ENCODE peak calls at places on chromosome 14, in six cellular contexts. G, V, F, H, O and X are unnamed samples. For H3K4me1, the result is how much of the 10 kb centered on the place peaks cover.

GRCh38 chr14:36254020-36254614 is 66.3 kb downstream of the MBIP start:
- DNase-seq in H (peak), F (no peak), G (no peak), V (no peak), O (no peak), X (peak)

GRCh38 chr14:65824285-65824977 is 411.9 kb downstream of the FUT8 start:
- DNase-seq in F (no peak), O (peak), H (peak), V (peak), G (peak), X (peak)

GRCh38 chr14:104682107-104682593 is 7.3 kb upstream of the INF2 start:
- DNase-seq in F (peak), V (no peak), G (no peak), H (peak), O (no peak), X (peak)

GRCh38 chr14:64704743-64705405 is 650 bp downstream of the PLEKHG3 start:
- DNase-seq in H (no peak), O (peak), G (no peak), F (peak), V (no peak), X (no peak)

GRCh38 chr14:105162374-105162979 is 6.1 kb downstream of the JAG2 start:
- DNase-seq in O (no peak), H (peak), F (no peak), G (no peak), V (no peak), X (no peak)

GRCh38 chr14:105173901-105174894 is 5.6 kb upstream of the JAG2 start:
- DNase-seq in F (no peak), O (no peak), V (no peak), G (no peak), H (no peak), X (no peak)

GRCh38 chr14:104317975-104318557 is 179.7 kb downstream of the KIF26A start:
- DNase-seq in O (peak), F (no peak), H (no peak), G (no peak), V (no peak), X (no peak)

GRCh38 chr14:22822619-22823551 is 6.8 kb upstream of the MRPL52 start:
- DNase-seq in H (peak), V (peak), O (peak), F (peak), G (no peak), X (peak)

GRCh38 chr14:76836029-76836630 is 9.9 kb downstream of the LRRC74A start:
- DNase-seq in H (no peak), G (no peak), V (no peak), F (peak), O (no peak), X (no peak)

GRCh38 chr14:45089813-45090212 is 5.9 kb downstream of the PRPF39 start:
- DNase-seq in H (peak), V (no peak), G (no peak), O (no peak), F (no peak), X (peak)

GRCh38 chr14:61950340-61950739 is 188.1 kb downstream of the SNAPC1 start:
- DNase-seq in O (no peak), H (no peak), V (no peak), F (no peak), G (no peak), X (no peak)

GRCh38 chr14:89648510-89648909 is 231.5 kb upstream of the FOXN3 start:
- DNase-seq in H (peak), V (no peak), G (no peak), O (no peak), F (no peak), X (no peak)

GRCh38 chr14:60655114-60655897 is 6.0 kb upstream of the SIX1 start:
- DNase-seq in H (no peak), V (no peak), G (no peak), F (no peak), O (no peak), X (no peak)

GRCh38 chr14:42192659-42193425 is 586.2 kb downstream of the LRFN5 start:
- DNase-seq in F (no peak), G (no peak), O (no peak), V (peak), H (peak), X (peak)

GRCh38 chr14:69366761-69367160 is 31.3 kb downstream of the ERH start:
- DNase-seq in H (no peak), F (no peak), G (no peak), V (no peak), O (no peak), X (no peak)

GRCh38 chr14:99809376-99809775 is 16.2 kb downstream of the EML1 start:
- DNase-seq in O (peak), V (no peak), H (no peak), G (no peak), F (peak), X (no peak)

GRCh38 chr14:96245710-96246534 is 10.1 kb upstream of the BDKRB1 start:
- DNase-seq in V (no peak), O (no peak), F (no peak), H (no peak), G (no peak), X (no peak)

GRCh38 chr14:102986810-102987579 is 64.5 kb downstream of the AMN start:
- DNase-seq in F (no peak), O (no peak), G (no peak), V (no peak), H (peak), X (peak)

GRCh38 chr14:104722938-104723650 is 935 bp upstream of the ADSS1 start:
- DNase-seq in V (no peak), G (no peak), H (no peak), F (no peak), O (peak), X (no peak)

GRCh38 chr14:48771717-48772116 is 814.5 kb downstream of the RPS29 start:
- DNase-seq in H (no peak), V (no peak), O (no peak), F (no peak), G (no peak), X (no peak)

GRCh38 chr14:94407906-94408305 is 19.5 kb upstream of the SERPINA1 start:
- DNase-seq in V (no peak), O (no peak), H (no peak), G (no peak), F (no peak), X (no peak)

GRCh38 chr14:87998414-87998813 is 5.4 kb upstream of the GALC start:
- DNase-seq in O (no peak), F (no peak), V (no peak), H (no peak), G (no peak), X (no peak)

GRCh38 chr14:99234982-99235491 is 37.0 kb downstream of the BCL11B start:
- DNase-seq in H (no peak), O (no peak), F (no peak), G (no peak), V (peak), X (no peak)

GRCh38 chr14:105495990-105496830 is 5.2 kb downstream of the TEDC1 start:
- DNase-seq in V (no peak), G (no peak), H (no peak), O (no peak), F (no peak), X (no peak)

GRCh38 chr14:100906420-100906819 is 2.9 kb upstream of the RTL1 start:
- DNase-seq in H (no peak), G (no peak), F (peak), V (no peak), O (no peak), X (no peak)
- TF ChIP-seq CTCF in H (peak), G (peak), F (no peak), V (peak), O (no peak), X (peak)

DNA sequence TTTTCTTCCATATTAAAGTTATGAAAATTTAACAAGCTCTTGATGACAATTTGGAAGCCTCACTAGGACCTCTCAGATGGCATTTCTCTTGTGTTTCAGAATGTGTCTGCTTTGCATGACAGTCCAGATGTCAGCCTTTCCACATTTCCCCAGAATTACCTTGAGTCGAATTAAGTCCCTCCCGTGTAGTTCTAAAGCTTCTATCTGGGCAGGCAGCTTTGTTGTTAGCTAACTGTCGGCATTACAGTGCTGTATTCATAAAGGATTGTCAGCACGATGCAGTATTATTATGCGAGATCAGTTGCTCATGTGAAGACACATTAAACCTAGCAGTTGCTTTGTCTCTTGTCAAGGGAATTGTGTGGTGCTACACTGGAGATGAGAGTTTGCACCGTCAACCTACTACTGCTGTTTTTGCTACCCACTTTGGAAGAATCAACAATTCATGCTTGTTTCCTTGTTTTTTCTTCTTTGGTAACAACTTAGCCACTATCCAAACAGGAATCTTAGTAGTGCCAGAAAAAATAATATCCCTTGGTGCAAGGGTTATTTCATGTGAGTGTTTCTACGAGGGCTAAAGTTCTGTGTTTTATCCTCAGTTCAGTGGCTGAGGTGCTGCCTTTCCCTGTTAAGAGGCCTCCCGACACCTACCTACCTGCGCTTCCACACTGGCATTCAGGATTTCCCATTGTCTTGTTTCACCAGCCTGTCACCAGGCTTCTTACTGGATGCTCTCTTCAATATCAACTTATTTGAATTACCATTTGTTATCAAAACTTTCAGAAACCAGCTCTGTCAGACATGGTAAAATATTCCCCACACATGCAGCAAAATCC is 298.0 kb upstream of the G2E3 start:
- DNase-seq in F (no peak), O (no peak), G (no peak), H (no peak), V (no peak), X (no peak)
- H3K4me1 ChIP-seq in F (under half), O (under half), G (under half), H (under half), V (under half), X (under half)

DNA sequence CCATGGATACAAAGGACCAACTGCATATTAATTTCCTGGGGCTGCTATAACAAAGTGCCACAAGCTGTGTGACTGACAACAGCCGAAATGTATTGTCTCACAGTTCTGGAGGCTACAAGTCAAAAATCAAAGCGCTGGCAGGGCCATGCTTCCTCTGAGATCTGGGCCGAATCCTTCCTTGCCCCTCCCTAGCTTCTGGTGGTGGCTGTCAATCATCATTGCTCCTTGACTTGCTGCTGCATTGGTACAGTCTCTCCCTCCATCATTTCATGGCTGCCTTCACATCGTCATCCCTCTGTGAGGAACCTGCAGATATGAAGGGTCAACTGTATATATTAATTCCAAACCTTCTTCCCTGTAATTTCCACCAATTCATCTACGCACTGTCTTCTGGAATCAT is 118.3 kb downstream of the EXOC5 start:
- DNase-seq in F (no peak), G (no peak), V (no peak), H (no peak), O (no peak), X (no peak)
- H3K27ac ChIP-seq in F (no peak), G (no peak), V (no peak), H (no peak), O (no peak), X (no peak)

GRCh38 chr14:59510001-59510400 is 25.7 kb downstream of the JKAMP start:
- DNase-seq in V (no peak), H (no peak), F (no peak), O (no peak), G (no peak), X (no peak)

GRCh38 chr14:59509101-59509500 is 24.8 kb downstream of the JKAMP start:
- DNase-seq in H (no peak), F (no peak), O (no peak), G (no peak), V (no peak), X (no peak)

GRCh38 chr14:59507752-59508103 is 23.4 kb downstream of the JKAMP start:
- DNase-seq in H (peak), G (no peak), F (no peak), O (no peak), V (no peak), X (no peak)

GRCh38 chr14:59510957-59511356 is 26.6 kb downstream of the JKAMP start:
- DNase-seq in G (no peak), O (no peak), V (no peak), F (no peak), H (no peak), X (no peak)

DNA sequence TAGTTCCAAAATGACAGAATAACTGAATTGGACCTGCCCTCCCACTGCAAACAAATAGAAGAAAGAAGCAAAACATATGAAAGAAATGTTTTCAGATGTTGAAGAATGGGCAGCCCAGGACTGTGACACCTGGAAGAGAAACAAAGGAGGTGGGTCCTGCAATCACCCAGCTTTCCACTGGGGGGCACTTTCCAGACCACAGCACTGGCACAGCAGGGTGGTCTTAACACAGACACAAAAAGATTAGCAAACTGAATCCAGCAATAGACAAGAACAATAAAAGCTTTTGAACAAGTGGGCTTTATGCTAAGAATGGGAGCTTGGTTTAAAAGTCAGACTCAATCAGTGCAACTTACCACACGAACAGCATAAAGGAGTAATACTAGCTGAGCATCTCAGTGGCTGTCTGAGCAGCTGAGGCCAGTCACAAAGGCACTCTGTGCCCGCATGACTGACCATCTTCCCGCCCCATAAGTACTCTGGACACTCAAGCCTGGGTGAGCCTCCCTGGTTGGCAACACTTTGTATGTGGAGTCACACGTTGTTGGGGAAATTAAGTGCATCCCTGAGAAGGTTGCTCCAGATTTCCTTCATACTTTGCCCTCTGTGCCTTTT is 27.7 kb downstream of the JKAMP start:
- DNase-seq in V (no peak), O (no peak), H (peak), F (no peak), G (no peak), X (no peak)
- TF ChIP-seq CTCF in V (peak), O (peak), H (peak), F (no peak), G (peak), X (peak)

DNA sequence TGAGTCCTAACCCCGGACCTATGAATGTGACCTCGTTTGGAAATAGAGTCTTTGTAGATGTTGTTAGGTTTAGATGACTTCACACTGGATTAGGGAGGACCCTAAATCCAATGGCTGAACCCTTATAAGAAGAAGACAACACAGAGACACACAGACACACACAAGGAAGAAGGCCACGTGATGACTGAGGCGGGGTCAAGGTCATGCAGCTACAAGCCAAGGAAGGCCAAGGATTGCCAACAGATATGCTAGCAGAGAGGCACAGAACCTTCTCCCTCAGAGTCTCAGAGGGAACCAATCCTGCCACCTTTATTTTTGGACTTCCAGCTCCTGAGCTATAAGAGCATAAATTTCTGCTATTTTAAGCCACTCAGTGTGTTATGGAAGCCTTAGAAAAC is 31.8 kb downstream of the LTBP2 start:
- DNase-seq in O (no peak), G (no peak), V (no peak), H (no peak), F (no peak), X (no peak)
- H3K4me1 ChIP-seq in O (under half), G (under half), V (under half), H (under half), F (under half), X (under half)

GRCh38 chr14:70909788-70910614 is 2.7 kb downstream of the PCNX1 start:
- DNase-seq in V (no peak), G (no peak), F (no peak), O (no peak), H (peak), X (no peak)
- H3K27ac ChIP-seq in V (no peak), G (peak), F (no peak), O (no peak), H (no peak), X (peak)

GRCh38 chr14:74501135-74501614 is 7.6 kb downstream of the ISCA2 start:
- DNase-seq in F (peak), G (no peak), V (no peak), H (peak), O (peak), X (no peak)

GRCh38 chr14:74503256-74503972 is 9.8 kb downstream of the ISCA2 start:
- DNase-seq in G (no peak), O (no peak), H (no peak), F (no peak), V (no peak), X (no peak)

GRCh38 chr14:74503973-74504335 is 10.4 kb downstream of the ISCA2 start:
- DNase-seq in O (no peak), G (no peak), H (no peak), V (no peak), F (no peak), X (no peak)

GRCh38 chr14:74501691-74502090 is 8.1 kb downstream of the ISCA2 start:
- DNase-seq in O (no peak), V (no peak), G (no peak), F (no peak), H (no peak), X (no peak)

DNA sequence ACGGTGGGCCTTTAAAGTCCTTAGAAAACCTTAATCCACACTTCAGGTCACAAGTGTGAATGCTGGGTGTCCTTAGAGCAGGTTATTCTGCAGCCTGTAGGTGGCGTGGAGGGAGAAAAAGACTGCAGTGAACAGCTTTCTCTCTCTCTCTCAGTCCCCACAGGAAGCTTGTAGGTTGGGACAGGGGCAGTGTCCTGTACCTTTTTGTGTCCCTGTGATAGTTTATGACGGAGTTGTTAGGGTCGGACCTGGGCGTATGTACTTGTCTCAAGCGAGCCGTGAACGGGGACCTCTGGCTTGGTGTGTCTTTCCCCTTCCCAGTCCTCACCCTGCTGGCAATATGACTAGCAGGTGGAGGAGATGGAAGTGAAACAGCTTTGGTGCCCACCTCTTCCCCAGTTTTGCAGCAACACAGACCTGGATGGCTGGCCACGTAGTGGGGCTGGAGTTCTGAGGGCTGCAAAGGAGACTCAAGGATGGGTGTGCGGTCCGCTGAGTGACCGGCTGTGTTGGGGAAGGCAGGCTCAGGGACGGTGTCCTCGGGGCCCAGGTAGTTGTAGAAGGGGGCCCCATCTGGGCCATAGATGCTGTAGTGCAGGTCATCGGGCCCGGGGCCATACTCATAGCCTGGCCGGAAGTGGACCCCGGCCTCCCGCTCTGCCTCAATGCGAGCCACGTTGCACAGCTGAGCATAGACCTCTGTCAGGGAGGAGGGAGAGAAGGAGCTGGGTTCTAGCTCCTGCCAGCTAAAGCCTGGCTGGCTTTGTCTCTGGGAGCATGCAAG is 8.9 kb downstream of the ISCA2 start:
- DNase-seq in V (no peak), O (no peak), H (peak), F (no peak), G (no peak), X (no peak)
- TF ChIP-seq CTCF in V (peak), O (peak), H (peak), F (peak), G (peak), X (peak)

GRCh38 chr14:32597771-32598170 is 268.7 kb downstream of the AKAP6 start:
- DNase-seq in V (no peak), O (no peak), H (no peak), F (no peak), G (no peak), X (no peak)

GRCh38 chr14:32595496-32595895 is 266.4 kb downstream of the AKAP6 start:
- DNase-seq in G (no peak), V (no peak), H (no peak), F (no peak), O (no peak), X (no peak)

GRCh38 chr14:32593290-32593942 is 264.3 kb downstream of the AKAP6 start:
- DNase-seq in V (no peak), H (peak), G (no peak), F (no peak), O (no peak), X (peak)

GRCh38 chr14:32594766-32595165 is 265.7 kb downstream of the AKAP6 start:
- DNase-seq in V (no peak), H (peak), G (no peak), O (no peak), F (no peak), X (no peak)

DNA sequence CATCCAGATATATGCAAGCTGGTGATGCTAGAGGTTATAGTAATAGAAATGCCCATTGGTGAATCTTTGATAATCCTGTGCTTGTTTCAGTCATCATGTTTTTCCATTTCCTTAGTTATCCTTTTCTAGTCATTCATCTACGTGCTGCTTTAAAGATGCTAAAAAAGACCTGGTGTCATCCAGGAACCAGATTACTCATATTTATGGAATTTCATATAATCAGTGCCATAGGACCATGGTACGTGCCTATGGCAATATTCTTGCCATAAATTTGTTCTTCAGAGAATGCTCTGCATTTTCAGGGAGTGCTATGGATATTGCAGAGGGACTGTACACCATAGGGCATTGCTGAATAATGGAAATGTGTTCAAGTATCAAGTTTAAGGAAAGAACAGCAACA is 267.3 kb downstream of the AKAP6 start:
- DNase-seq in G (no peak), V (no peak), F (no peak), O (no peak), H (peak), X (no peak)
- H3K4me1 ChIP-seq in G (under half), V (under half), F (under half), O (under half), H (under half), X (under half)